ENCODE peak calls at places on chromosomes 3 and 15, in four cellular contexts. Y is PC-3, I is Karpas-422, H is hepatocyte. Q is an unnamed sample. For H4K20me1, the result is how much of the 10 kb centered on the place peaks cover.

GRCh38 chr15:74442604-74443003 is 8.8 kb upstream of the SEMA7A start:
- DNase-seq in H (no peak), Y (no peak), I (no peak), Q (no peak)

GRCh38 chr15:51094606-51095569 is at the start of gene TNFAIP8L3:
- DNase-seq in H (peak), I (no peak), Y (no peak), Q (peak)

GRCh38 chr3:64278631-64279030 is 53.4 kb upstream of the PRICKLE2 start:
- DNase-seq in H (no peak), I (no peak), Y (peak), Q (no peak)

GRCh38 chr3:172034786-172035685 is 4.3 kb upstream of the FNDC3B start:
- DNase-seq in Y (peak), H (peak), I (peak), Q (no peak)

GRCh38 chr3:158261371-158261991 is 151.6 kb downstream of the RSRC1 start:
- DNase-seq in Y (peak), H (no peak), I (peak), Q (no peak)

GRCh38 chr3:68988740-68989139 is 24.7 kb downstream of the EOGT start:
- DNase-seq in I (no peak), Y (no peak), H (no peak), Q (no peak)

GRCh38 chr15:56838085-56838484 is 80.4 kb upstream of the TCF12 start:
- DNase-seq in I (peak), Y (no peak), H (no peak), Q (no peak)

GRCh38 chr3:69009559-69010410 is 3.7 kb downstream of the EOGT start:
- DNase-seq in I (no peak), H (peak), Y (no peak), Q (peak)

GRCh38 chr3:10466186-10466585 is 39.2 kb downstream of the ATP2B2 start:
- DNase-seq in Y (no peak), I (no peak), H (no peak), Q (peak)

GRCh38 chr3:105367063-105367405 is 325 bp downstream of the ALCAM start:
- DNase-seq in I (peak), H (peak), Y (peak), Q (no peak)

GRCh38 chr15:48695088-48695834 is 49.8 kb upstream of the FBN1 start:
- DNase-seq in Y (peak), I (no peak), H (no peak), Q (peak)

GRCh38 chr15:56765252-56765651 is 31.9 kb upstream of the ZNF280D start:
- DNase-seq in H (peak), I (no peak), Y (peak), Q (peak)

GRCh38 chr3:128217702-128218475 is 64.6 kb downstream of the EEFSEC start:
- DNase-seq in Y (no peak), I (peak), H (no peak), Q (no peak)

GRCh38 chr3:42247576-42248027 is 18.4 kb downstream of the CCK start:
- DNase-seq in Y (peak), H (peak), I (peak), Q (peak)

GRCh38 chr3:20698896-20699295 is 512.9 kb upstream of the SGO1 start:
- DNase-seq in I (no peak), H (no peak), Y (no peak), Q (no peak)

GRCh38 chr3:173538410-173538809 is 140.9 kb downstream of the NLGN1 start:
- DNase-seq in I (no peak), H (no peak), Y (no peak), Q (no peak)

GRCh38 chr3:17424137-17424536 is 318.3 kb downstream of the TBC1D5 start:
- DNase-seq in I (no peak), H (no peak), Y (no peak), Q (no peak)

GRCh38 chr3:152270145-152270870 is 1.6 kb downstream of the MBNL1 start:
- DNase-seq in H (peak), I (no peak), Y (peak), Q (no peak)

GRCh38 chr15:55782901-55783300 is 39.9 kb upstream of the PRTG start:
- DNase-seq in H (no peak), I (no peak), Y (no peak), Q (no peak)

DNA sequence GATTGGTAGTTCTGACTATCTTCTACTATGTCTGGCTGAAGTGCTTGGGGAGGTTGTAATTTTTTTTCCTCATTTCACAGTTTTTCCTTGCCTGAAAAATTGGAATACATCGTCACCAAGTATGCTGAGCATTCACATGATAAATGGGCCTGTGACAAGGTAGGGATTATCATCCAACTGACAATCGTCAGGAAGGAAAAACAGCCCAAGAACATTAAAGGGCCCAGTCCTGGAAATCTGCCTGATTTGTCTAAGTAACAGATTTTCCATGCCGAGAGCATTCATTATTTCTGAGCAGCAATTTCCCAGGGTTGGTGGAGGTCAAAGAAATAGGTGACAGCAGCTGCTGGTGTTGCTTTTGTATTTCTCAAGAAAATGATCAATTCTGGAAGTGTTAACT is 226.0 kb upstream of the CHRM5 start:
- DNase-seq in I (no peak), H (no peak), Y (no peak), Q (no peak)
- H3K4me2 ChIP-seq in I (no peak), H (no peak), Y (no peak), Q (no peak)

DNA sequence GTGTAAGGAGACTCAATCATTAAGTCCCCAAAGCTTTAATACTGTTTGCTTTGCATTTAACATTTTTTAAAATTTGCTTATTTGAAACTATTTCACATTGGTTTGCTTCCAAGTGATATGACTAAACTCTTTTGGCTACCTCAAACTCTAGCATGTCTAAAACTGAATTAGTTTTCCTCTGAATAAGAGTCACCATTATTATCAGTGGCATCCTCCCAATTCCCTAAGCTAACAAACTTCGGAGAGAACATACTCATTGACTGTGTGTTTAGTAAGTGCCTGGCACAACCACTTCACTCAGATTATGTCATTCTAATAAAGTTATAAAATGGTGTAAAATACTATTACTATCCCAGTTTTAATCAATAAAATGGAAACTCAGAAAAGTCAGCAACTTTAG is 21.9 kb downstream of the ATOSA start:
- DNase-seq in I (no peak), Y (peak), H (no peak), Q (peak)
- H4K20me1 ChIP-seq in I (under half), Y (under half), H (under half), Q (under half)

DNA sequence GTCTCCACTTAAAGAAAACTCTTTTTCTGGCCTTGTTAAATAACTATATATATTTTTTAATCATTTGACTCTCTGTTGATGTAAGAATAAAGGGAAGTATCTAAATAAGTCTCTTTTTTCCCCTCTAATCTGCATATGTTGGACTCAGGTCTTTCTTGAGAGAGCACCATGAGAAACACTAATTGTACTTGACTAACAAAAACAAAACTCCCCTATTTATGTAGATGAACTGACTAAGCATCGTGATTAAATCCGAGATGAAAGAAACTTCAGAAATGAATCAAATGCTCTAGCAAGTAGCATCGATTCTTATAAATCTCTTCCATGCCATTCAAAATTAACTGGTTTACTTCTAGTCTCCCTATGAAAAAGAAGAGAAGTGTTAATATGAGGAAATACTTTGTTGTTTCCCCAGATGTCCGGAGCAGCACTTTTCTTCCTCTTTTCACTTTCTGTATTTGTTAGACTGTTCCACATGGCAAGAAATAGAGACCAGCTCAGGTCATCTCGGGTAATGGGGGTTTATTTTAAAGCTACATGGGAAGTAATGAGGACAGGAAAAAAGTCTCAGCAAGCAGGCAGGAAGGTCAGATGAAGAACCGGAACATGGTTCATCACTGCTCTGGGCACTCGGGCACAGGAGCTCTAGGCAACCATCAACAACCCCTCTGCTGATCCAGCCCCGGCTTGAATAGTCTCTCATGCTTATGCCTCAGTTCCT is 288.3 kb downstream of the CNTN6 start:
- DNase-seq in I (no peak), H (no peak), Y (no peak), Q (no peak)
- H3K4me2 ChIP-seq in I (no peak), H (no peak), Y (no peak), Q (no peak)

GRCh38 chr3:79016587-79017380 is 751.0 kb downstream of the ROBO1 start:
- DNase-seq in H (no peak), Y (peak), I (no peak), Q (peak)
- H4K20me1 ChIP-seq in H (under half), Y (under half), I (under half), Q (under half)

GRCh38 chr15:41795996-41796395 is 21.7 kb downstream of the MAPKBP1 start:
- DNase-seq in H (no peak), Y (no peak), I (no peak), Q (no peak)

GRCh38 chr15:41798607-41799487 is 24.6 kb downstream of the MAPKBP1 start:
- DNase-seq in I (no peak), H (no peak), Y (peak), Q (no peak)

GRCh38 chr15:41794081-41794480 is 19.8 kb downstream of the MAPKBP1 start:
- DNase-seq in I (no peak), H (no peak), Y (peak), Q (peak)

GRCh38 chr15:41797194-41797593 is 22.9 kb downstream of the MAPKBP1 start:
- DNase-seq in H (no peak), I (no peak), Y (peak), Q (peak)

GRCh38 chr15:41796457-41796856 is 22.2 kb downstream of the MAPKBP1 start:
- DNase-seq in I (no peak), Y (peak), H (peak), Q (peak)
- H3K4me2 ChIP-seq in I (no peak), Y (peak), H (peak), Q (peak)

GRCh38 chr3:32454111-32454510 is 48.5 kb downstream of the CMTM6 start:
- DNase-seq in I (no peak), H (no peak), Y (no peak), Q (no peak)

GRCh38 chr3:32450426-32450825 is 52.2 kb downstream of the CMTM6 start:
- DNase-seq in Y (no peak), I (no peak), H (no peak), Q (no peak)

GRCh38 chr3:32453346-32453745 is 49.3 kb downstream of the CMTM6 start:
- DNase-seq in Y (no peak), I (no peak), H (no peak), Q (no peak)

GRCh38 chr3:32451049-32451659 is 51.5 kb downstream of the CMTM6 start:
- DNase-seq in H (no peak), Y (no peak), I (no peak), Q (no peak)

DNA sequence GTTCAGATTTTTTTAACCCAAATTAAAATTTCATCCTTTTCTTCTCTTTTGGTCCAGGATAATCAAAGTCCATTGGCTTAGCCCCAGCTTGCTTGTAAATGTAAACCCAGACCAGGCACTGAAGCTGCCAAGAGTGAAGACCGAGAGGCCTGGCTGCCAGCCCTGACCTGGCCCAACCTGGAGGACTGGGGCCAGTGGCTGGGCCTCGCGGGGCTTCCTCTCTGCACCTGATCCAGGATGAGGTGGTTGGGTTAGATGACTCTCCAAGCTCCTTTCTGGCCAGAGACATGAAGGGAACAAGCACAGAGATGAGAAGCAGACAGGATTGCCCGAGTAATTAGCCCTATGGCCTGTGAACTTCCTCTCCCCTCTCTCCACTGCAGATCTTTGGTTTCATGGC is 50.6 kb downstream of the CMTM6 start:
- DNase-seq in H (no peak), I (no peak), Y (no peak), Q (no peak)
- H4K20me1 ChIP-seq in H (under half), I (under half), Y (under half), Q (under half)

GRCh38 chr3:177778633-177779032 is 581.4 kb upstream of the TBL1XR1 start:
- DNase-seq in H (no peak), I (no peak), Y (no peak), Q (no peak)

GRCh38 chr3:177781686-177782161 is 584.4 kb upstream of the TBL1XR1 start:
- DNase-seq in I (no peak), Y (no peak), H (no peak), Q (no peak)

GRCh38 chr3:177772908-177773557 is 575.8 kb upstream of the TBL1XR1 start:
- DNase-seq in H (no peak), I (no peak), Y (no peak), Q (no peak)

GRCh38 chr3:177776656-177777055 is 579.4 kb upstream of the TBL1XR1 start:
- DNase-seq in I (no peak), Y (peak), H (peak), Q (peak)

GRCh38 chr3:177777699-177778098 is 580.4 kb upstream of the TBL1XR1 start:
- DNase-seq in H (peak), I (peak), Y (peak), Q (peak)
- H3K4me2 ChIP-seq in H (no peak), I (no peak), Y (no peak), Q (no peak)

GRCh38 chr3:38587548-38588131 is 61.8 kb downstream of the SCN5A start:
- DNase-seq in I (no peak), Y (no peak), H (no peak), Q (no peak)

GRCh38 chr3:38588276-38588971 is 61.1 kb downstream of the SCN5A start:
- DNase-seq in I (no peak), Y (no peak), H (no peak), Q (no peak)

GRCh38 chr3:38586546-38587520 is 62.7 kb downstream of the SCN5A start:
- DNase-seq in Y (no peak), I (no peak), H (no peak), Q (no peak)

GRCh38 chr3:38588995-38589937 is 60.2 kb downstream of the SCN5A start:
- DNase-seq in Y (no peak), H (no peak), I (no peak), Q (no peak)

DNA sequence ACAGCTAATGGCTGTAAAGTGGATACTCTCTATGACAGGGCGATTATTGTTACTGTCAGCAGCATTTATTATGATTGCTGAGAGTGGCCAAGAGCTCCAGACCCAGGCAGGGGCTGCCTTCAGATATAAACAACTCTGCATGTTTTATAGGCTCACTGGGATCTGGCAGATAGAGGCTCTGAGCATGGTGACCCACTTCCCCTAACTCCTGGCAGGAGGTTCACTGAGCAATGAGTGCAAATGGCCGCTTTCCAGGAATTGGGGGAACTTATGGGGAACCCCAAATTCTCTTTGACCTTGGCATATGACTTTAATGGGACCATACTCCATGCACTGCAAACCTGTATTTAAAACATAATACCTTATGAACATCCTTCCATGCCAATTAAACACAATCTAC is 59.0 kb downstream of the SCN5A start:
- DNase-seq in I (no peak), Y (no peak), H (no peak), Q (no peak)
- H4K20me1 ChIP-seq in I (under half), Y (under half), H (under half), Q (under half)